ENCODE peak calls at places on chromosome 13, in seven cellular contexts. G is aorta, L is PC-3, V is heart right ventricle, E is thoracic aorta, W is SJSA1, Y is upper lobe of right lung. B is an unnamed sample.
A peak's percentile ranks its signal among the peaks of the same experiment; 100 is the strongest.

GRCh38 chr13:43473437-43473836 is 313.3 kb downstream of the ENOX1 start:
- DNase-seq in G (no peak), W (no peak), V (no peak), L (no peak), E (no peak), Y (no peak), B (no peak)

GRCh38 chr13:66210677-66211076 is 1019.5 kb downstream of the PCDH9 start:
- DNase-seq in G (no peak), V (no peak), Y (no peak), E (no peak), W (no peak), L (peak; percentile 76), B (no peak)

GRCh38 chr13:85441364-85441763 is 357.9 kb downstream of the SLITRK6 start:
- DNase-seq in E (no peak), G (no peak), Y (no peak), W (no peak), L (no peak), V (no peak), B (no peak)

GRCh38 chr13:102399791-102400618 is 1.8 kb downstream of the FGF14 start:
- DNase-seq in L (no peak), Y (peak; percentile 65), G (peak; percentile 50), E (no peak), V (peak; percentile 23), W (no peak), B (no peak)

GRCh38 chr13:101265934-101266333 is 150.4 kb downstream of the NALCN start:
- DNase-seq in E (no peak), L (no peak), G (no peak), V (no peak), W (no peak), Y (no peak), B (no peak)

GRCh38 chr13:92768592-92768991 is 458.0 kb upstream of the GPC6 start:
- DNase-seq in L (no peak), W (no peak), V (no peak), Y (no peak), G (no peak), E (no peak), B (no peak)

GRCh38 chr13:53121879-53122278 is 93.3 kb downstream of the OLFM4 start:
- DNase-seq in V (no peak), L (no peak), W (no peak), E (no peak), G (no peak), Y (no peak), B (no peak)

GRCh38 chr13:36030670-36031331 is 100.4 kb downstream of the DCLK1 start:
- DNase-seq in V (no peak), G (no peak), W (no peak), L (peak; percentile 39), Y (no peak), E (no peak), B (peak; percentile 38)

GRCh38 chr13:31090921-31091624 is 70.6 kb downstream of the HSPH1 start:
- DNase-seq in W (no peak), Y (no peak), V (no peak), G (no peak), L (no peak), E (no peak), B (no peak)

GRCh38 chr13:40389081-40389641 is 277.3 kb downstream of the FOXO1 start:
- DNase-seq in E (no peak), Y (no peak), L (no peak), W (no peak), G (no peak), V (no peak), B (no peak)

GRCh38 chr13:110323172-110323851 is 16.2 kb downstream of the COL4A2 start:
- DNase-seq in V (no peak), G (no peak), E (no peak), L (peak; percentile 73), W (peak; percentile 94), Y (no peak), B (peak; percentile 70)

GRCh38 chr13:63741029-63741813 is 2325.6 kb upstream of the PCDH20 start:
- DNase-seq in W (no peak), V (no peak), L (no peak), E (no peak), G (no peak), Y (peak; percentile 44), B (no peak)

GRCh38 chr13:78657699-78658629 is 991 bp downstream of the OBI1 start:
- DNase-seq in G (no peak), Y (no peak), L (peak; percentile 38), V (no peak), W (no peak), E (no peak), B (no peak)

GRCh38 chr13:51811920-51812328 is 8.0 kb upstream of the DHRS12 start:
- DNase-seq in L (no peak), G (no peak), W (no peak), E (no peak), Y (no peak), V (no peak), B (no peak)
- H3K4me1 ChIP-seq in L (peaks cover 6% of the 10 kb centered on the region), G (no peaks in the 10 kb centered on the region), W (peaks cover 9% of the 10 kb centered on the region), E (peaks cover 4% of the 10 kb centered on the region), Y (peaks cover 9% of the 10 kb centered on the region), V (peaks cover 12% of the 10 kb centered on the region), B (no peaks in the 10 kb centered on the region)

DNA sequence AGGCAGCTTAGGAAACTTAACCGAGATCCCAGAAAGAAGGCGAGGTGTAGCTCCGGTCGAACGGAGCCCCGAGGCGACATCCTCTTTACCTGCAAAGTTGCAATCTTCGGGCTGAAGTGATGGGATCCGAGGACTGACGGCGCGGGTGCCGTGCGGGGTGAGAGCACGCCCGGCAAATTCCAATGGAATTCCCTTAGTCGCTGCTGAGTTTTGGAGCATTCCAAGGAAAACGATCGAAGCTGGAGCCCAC is 141 bp downstream of the TRPC4 start:
- DNase-seq in G (no peak), V (no peak), L (no peak), Y (no peak), E (no peak), W (no peak), B (no peak)
- H3K27ac ChIP-seq in G (no peak overlapping the region), V (no peak overlapping the region), L (no peak overlapping the region), Y (peak overlapping the region; percentile 34), E (peak overlapping the region; percentile 18), W (peak overlapping the region; percentile 23), B (peak overlapping the region; percentile 84)

GRCh38 chr13:94327318-94327717 is 152.2 kb downstream of the DCT start:
- DNase-seq in Y (no peak), E (no peak), V (no peak), G (no peak), W (no peak), L (no peak), B (no peak)
- H3K4me1 ChIP-seq in Y (peaks cover 14% of the 10 kb centered on the region), E (peaks cover 32% of the 10 kb centered on the region), V (peaks cover 10% of the 10 kb centered on the region), G (peaks cover 3% of the 10 kb centered on the region), W (peaks cover 72% of the 10 kb centered on the region), L (peaks cover 15% of the 10 kb centered on the region), B (no peaks in the 10 kb centered on the region)

GRCh38 chr13:99218969-99219368 is 18.3 kb downstream of the UBAC2 start:
- DNase-seq in G (no peak), Y (no peak), W (peak; percentile 55), L (no peak), V (no peak), E (no peak), B (no peak)

GRCh38 chr13:99215466-99215865 is 14.8 kb downstream of the UBAC2 start:
- DNase-seq in Y (no peak), V (no peak), W (peak; percentile 73), G (no peak), L (no peak), E (no peak), B (no peak)

GRCh38 chr13:99218545-99218944 is 17.9 kb downstream of the UBAC2 start:
- DNase-seq in V (peak; percentile 75), L (no peak), W (peak; percentile 66), E (no peak), G (no peak), Y (no peak), B (no peak)

GRCh38 chr13:99218126-99218525 is 17.5 kb downstream of the UBAC2 start:
- DNase-seq in W (peak; percentile 47), G (no peak), V (no peak), L (no peak), E (no peak), Y (no peak), B (no peak)

DNA sequence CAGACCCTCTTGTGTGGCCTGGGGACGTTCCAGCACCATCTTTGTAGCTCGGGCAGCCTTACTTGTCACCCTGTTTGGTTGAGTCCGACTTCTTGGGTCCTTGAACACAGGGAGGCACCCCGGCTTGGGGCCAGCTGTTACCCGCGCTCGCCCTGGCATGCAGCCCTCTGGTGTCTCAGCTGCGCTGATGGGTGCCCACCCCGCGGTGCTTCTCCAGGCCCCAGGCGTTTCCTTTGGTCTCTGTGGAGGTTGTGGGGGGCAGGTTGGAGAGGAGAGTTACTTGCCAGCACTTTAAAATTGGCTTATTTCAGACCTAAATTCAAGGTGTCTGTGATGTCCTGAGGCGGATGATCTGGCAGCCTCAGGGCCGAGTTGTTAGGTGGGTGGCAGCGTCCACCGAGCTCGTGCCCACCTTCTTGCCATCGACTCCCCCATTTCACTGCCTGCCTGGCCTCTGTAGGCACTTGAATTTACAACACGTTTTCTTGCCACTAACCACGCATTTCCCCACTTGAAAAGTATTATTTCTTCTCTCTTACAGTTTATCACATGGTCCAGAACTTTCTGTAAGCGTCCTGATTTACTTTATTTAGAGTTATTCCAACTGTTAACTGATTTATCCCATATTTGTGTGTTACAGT is 16.9 kb downstream of the UBAC2 start:
- DNase-seq in V (no peak), E (no peak), Y (no peak), W (peak; percentile 79), L (no peak), G (no peak), B (no peak)
- H3K27ac ChIP-seq in V (peak overlapping the region; percentile 74), E (no peak overlapping the region), Y (no peak overlapping the region), W (no peak overlapping the region), L (no peak overlapping the region), G (no peak overlapping the region), B (no peak overlapping the region)

GRCh38 chr13:109155301-109155761 is 525.9 kb downstream of the MYO16 start:
- DNase-seq in V (no peak), G (no peak), W (peak; percentile 98), Y (no peak), L (peak; percentile 64), E (no peak), B (no peak)
- H3K4me1 ChIP-seq in V (peaks cover 7% of the 10 kb centered on the region), G (peaks cover 7% of the 10 kb centered on the region), W (peaks cover 78% of the 10 kb centered on the region), Y (peaks cover 10% of the 10 kb centered on the region), L (peaks cover 72% of the 10 kb centered on the region), E (peaks cover 30% of the 10 kb centered on the region), B (no peaks in the 10 kb centered on the region)

GRCh38 chr13:91238036-91238435 is 109.5 kb upstream of the MIR17HG start:
- DNase-seq in V (no peak), W (no peak), G (no peak), L (no peak), E (no peak), Y (no peak), B (no peak)
- H3K27ac ChIP-seq in V (no peak overlapping the region), W (no peak overlapping the region), G (no peak overlapping the region), L (no peak overlapping the region), E (no peak overlapping the region), Y (no peak overlapping the region), B (no peak overlapping the region)

B was measured in uterus.